ENCODE peak calls at places on chromosomes 3 and 15, in four cellular contexts. One of them, this sample, is unnamed.

GRCh38 chr15:66654718-66655375 is 47.2 kb upstream of the SMAD6 start:
- DNase-seq in GM12891: no peak
- DNase-seq in transverse colon: no peak
- DNase-seq in substantia nigra: no peak
- DNase-seq in this sample: no peak

GRCh38 chr15:99631256-99631655 is 65.5 kb downstream of the MEF2A start:
- DNase-seq in GM12891: no peak
- DNase-seq in transverse colon: peak; percentile 20
- DNase-seq in substantia nigra: no peak
- DNase-seq in this sample: peak; percentile 53

GRCh38 chr3:160195106-160195505 is 30.1 kb upstream of the C3orf80 start:
- DNase-seq in GM12891: no peak
- DNase-seq in transverse colon: no peak
- DNase-seq in substantia nigra: no peak
- DNase-seq in this sample: no peak

GRCh38 chr3:14200841-14201240 is 22.2 kb downstream of the LSM3 start:
- DNase-seq in GM12891: no peak
- DNase-seq in transverse colon: no peak
- DNase-seq in substantia nigra: no peak
- DNase-seq in this sample: no peak

GRCh38 chr3:131526801-131527347 is 24.1 kb upstream of the MRPL3 start:
- DNase-seq in GM12891: no peak
- DNase-seq in transverse colon: no peak
- DNase-seq in substantia nigra: no peak
- DNase-seq in this sample: peak; percentile 34

GRCh38 chr3:182486459-182486858 is 306.8 kb upstream of the ATP11B start:
- DNase-seq in GM12891: no peak
- DNase-seq in transverse colon: no peak
- DNase-seq in substantia nigra: no peak
- DNase-seq in this sample: no peak

GRCh38 chr3:190608850-190609589 is 95.1 kb downstream of the IL1RAP start:
- DNase-seq in GM12891: no peak
- DNase-seq in transverse colon: no peak
- DNase-seq in substantia nigra: no peak
- DNase-seq in this sample: no peak

GRCh38 chr3:89841041-89841440 is 733.6 kb downstream of the EPHA3 start:
- DNase-seq in GM12891: no peak
- DNase-seq in transverse colon: no peak
- DNase-seq in substantia nigra: no peak
- DNase-seq in this sample: no peak

GRCh38 chr3:40258555-40258954 is 51.0 kb upstream of the EIF1B start:
- DNase-seq in GM12891: no peak
- DNase-seq in transverse colon: no peak
- DNase-seq in substantia nigra: no peak
- DNase-seq in this sample: no peak